ENCODE peak calls at places on chromosomes 16 and 17, in four cellular contexts. One of them, this sample, is unnamed.

GRCh38 chr16:58379736-58380135 is 12.5 kb upstream of the GINS3 start:
- DNase-seq in H1: no peak
- DNase-seq in GM12878: no peak
- DNase-seq in HepG2: no peak
- DNase-seq in this sample: no peak

GRCh38 chr17:61303334-61304096 is 96.1 kb upstream of the TBX2 start:
- DNase-seq in H1: no peak
- DNase-seq in HepG2: no peak
- DNase-seq in GM12878: no peak
- DNase-seq in this sample: no peak

GRCh38 chr17:74512624-74513084 is 18.6 kb downstream of the CD300LB start:
- DNase-seq in H1: no peak
- DNase-seq in GM12878: peak
- DNase-seq in HepG2: no peak
- DNase-seq in this sample: no peak

GRCh38 chr17:9987779-9988585 is 82.9 kb upstream of the RCVRN start:
- DNase-seq in HepG2: peak
- DNase-seq in GM12878: no peak
- DNase-seq in H1: peak
- DNase-seq in this sample: peak

GRCh38 chr17:31156326-31156725 is 61.5 kb downstream of the NF1 start:
- DNase-seq in HepG2: no peak
- DNase-seq in H1: no peak
- DNase-seq in GM12878: no peak
- DNase-seq in this sample: no peak

GRCh38 chr16:1823821-1824220 is 2.8 kb downstream of the HAGH start:
- DNase-seq in H1: peak
- DNase-seq in GM12878: no peak
- DNase-seq in HepG2: peak
- DNase-seq in this sample: no peak

GRCh38 chr17:69485126-69485724 is 70.7 kb downstream of the MAP2K6 start:
- DNase-seq in H1: no peak
- DNase-seq in HepG2: no peak
- DNase-seq in GM12878: no peak
- DNase-seq in this sample: no peak

GRCh38 chr17:67689534-67690177 is 28.1 kb upstream of the NOL11 start:
- DNase-seq in HepG2: peak
- DNase-seq in H1: no peak
- DNase-seq in GM12878: peak
- DNase-seq in this sample: peak

GRCh38 chr16:85363427-85363826 is 249.7 kb upstream of the GSE1 start:
- DNase-seq in H1: no peak
- DNase-seq in GM12878: no peak
- DNase-seq in HepG2: no peak
- DNase-seq in this sample: no peak

GRCh38 chr16:86593913-86594312 is 15.6 kb downstream of the FOXL1 start:
- DNase-seq in H1: no peak
- DNase-seq in GM12878: no peak
- DNase-seq in HepG2: no peak
- DNase-seq in this sample: no peak

DNA sequence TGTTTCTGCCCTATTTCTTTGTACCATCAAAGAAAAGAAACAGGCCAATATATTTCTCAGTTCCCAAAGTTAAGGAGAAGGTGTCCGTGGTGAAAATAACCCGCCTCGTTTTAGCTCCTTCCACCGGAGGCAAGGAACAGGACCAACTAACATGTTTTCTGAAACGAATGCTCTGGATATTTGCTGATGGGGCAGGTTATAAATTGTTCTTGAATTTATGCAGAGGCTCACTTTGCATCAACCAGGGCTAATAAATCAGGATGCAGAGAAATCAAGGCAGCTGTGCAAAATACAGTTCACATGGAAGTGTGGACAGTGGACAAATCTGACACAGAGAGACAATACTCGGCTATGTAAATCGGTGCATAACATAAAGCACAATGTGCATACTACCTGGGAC is 189.8 kb downstream of the GRIN2A start:
- DNase-seq in GM12878: no peak
- DNase-seq in H1: no peak
- DNase-seq in HepG2: no peak
- DNase-seq in this sample: no peak
- TF ChIP-seq SP1 in GM12878: no peak
- TF ChIP-seq SP1 in H1: no peak
- TF ChIP-seq SP1 in HepG2: no peak
- TF ChIP-seq SP1 in this sample: no peak

GRCh38 chr16:22075043-22075757 is 17.1 kb upstream of the VWA3A start:
- DNase-seq in HepG2: no peak
- DNase-seq in GM12878: no peak
- DNase-seq in H1: no peak
- DNase-seq in this sample: no peak
- TF ChIP-seq SUZ12 in HepG2: no peak
- TF ChIP-seq SUZ12 in GM12878: no peak
- TF ChIP-seq SUZ12 in H1: no peak
- TF ChIP-seq SUZ12 in this sample: no peak

GRCh38 chr17:6455321-6455705 is 11.1 kb downstream of the PIMREG start:
- DNase-seq in HepG2: no peak
- DNase-seq in H1: peak
- DNase-seq in GM12878: no peak
- DNase-seq in this sample: no peak
- TF ChIP-seq SP1 in HepG2: no peak
- TF ChIP-seq SP1 in H1: no peak
- TF ChIP-seq SP1 in GM12878: no peak
- TF ChIP-seq SP1 in this sample: no peak

GRCh38 chr17:40253565-40253964 is 34.1 kb upstream of the CDC6 start:
- DNase-seq in HepG2: no peak
- DNase-seq in H1: no peak
- DNase-seq in GM12878: no peak
- DNase-seq in this sample: no peak
- TF ChIP-seq SUZ12 in HepG2: no peak
- TF ChIP-seq SUZ12 in H1: no peak
- TF ChIP-seq SUZ12 in GM12878: no peak
- TF ChIP-seq SUZ12 in this sample: no peak

DNA sequence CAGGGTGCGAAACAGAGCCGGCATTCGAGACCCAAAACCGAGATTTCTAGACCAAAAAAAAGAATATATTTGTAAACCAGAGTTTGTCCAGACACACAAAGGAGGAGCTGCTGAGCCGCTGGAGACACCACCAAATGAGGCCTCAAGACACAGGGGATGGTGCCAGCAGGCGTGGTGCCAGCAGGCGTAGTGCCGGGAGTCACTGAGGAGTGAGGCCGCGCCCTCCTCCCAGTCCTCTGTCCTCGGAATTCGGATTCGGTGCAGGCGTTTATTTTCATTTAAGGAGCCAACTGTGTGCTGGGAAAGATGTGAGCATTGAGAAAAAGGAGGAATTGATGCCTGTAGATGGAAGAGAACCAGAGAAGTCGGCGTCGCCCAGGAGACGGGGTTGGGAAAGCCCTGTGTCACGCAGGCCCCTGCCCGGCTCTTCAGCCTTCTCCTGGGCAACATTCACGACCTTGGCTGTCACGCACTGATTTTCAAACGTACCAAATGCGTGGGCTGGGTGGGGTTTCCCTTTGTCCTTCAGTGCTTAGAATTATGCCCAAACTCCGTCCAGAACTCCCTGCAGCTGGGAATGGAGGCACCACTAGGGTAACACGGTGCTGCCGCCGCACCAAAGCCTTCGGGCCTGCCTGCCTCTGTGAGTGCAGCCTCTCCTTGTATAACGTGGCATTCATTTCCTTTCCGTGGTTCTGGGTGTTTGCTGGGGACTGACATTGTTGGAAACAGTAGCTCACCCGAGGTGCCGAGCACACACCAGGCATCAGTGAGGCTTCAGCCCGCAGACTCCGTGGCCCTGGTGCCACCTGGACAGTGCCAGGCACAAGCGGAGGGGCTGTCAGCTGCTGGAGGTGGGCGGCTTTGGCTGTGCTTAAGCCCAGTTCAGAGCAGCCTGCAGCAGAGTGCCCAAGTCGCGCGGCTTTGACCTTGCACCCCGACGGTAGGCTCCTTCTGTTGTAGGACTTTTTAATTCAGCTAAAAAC is 49.0 kb upstream of the CHMP6 start:
- DNase-seq in H1: no peak
- DNase-seq in HepG2: no peak
- DNase-seq in GM12878: no peak
- DNase-seq in this sample: no peak
- TF ChIP-seq SP1 in H1: no peak
- TF ChIP-seq SP1 in HepG2: no peak
- TF ChIP-seq SP1 in GM12878: no peak
- TF ChIP-seq SP1 in this sample: no peak

DNA sequence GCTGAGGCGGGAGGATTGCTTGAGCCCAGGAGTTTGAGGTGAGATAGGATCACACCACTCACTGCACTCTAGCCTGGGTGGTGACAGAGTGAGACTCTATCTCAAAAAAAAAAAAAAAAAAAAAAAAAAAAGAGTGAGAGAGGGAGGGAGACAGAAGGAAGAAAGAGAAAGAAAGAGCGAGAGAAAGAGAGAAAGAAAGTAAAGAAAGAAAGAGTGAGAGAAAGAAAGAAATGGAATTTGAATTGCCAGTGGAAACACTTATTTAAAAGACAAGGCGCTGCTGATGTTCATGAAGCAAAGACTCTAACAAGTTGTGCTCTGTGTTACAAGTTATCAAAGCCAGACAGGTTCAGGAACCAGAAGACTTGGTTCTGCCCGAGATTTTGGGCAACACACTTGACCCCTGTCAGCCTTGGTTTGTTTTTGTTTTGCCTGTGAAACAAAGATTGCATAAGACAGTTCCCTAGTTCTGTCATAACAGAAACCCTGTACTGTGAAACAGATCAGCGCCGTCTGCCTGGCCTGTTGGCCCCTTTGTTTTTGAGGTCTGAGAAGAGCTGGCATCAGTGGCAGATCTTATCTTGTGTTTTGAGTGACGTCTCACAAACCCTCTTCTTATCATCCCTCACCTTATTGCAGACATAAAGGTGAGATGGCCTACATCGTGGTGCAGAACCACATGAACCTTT is 55.4 kb upstream of the ENDOV start:
- DNase-seq in HepG2: no peak
- DNase-seq in H1: no peak
- DNase-seq in GM12878: no peak
- DNase-seq in this sample: no peak
- TF ChIP-seq SUZ12 in HepG2: no peak
- TF ChIP-seq SUZ12 in H1: no peak
- TF ChIP-seq SUZ12 in GM12878: no peak
- TF ChIP-seq SUZ12 in this sample: no peak

DNA sequence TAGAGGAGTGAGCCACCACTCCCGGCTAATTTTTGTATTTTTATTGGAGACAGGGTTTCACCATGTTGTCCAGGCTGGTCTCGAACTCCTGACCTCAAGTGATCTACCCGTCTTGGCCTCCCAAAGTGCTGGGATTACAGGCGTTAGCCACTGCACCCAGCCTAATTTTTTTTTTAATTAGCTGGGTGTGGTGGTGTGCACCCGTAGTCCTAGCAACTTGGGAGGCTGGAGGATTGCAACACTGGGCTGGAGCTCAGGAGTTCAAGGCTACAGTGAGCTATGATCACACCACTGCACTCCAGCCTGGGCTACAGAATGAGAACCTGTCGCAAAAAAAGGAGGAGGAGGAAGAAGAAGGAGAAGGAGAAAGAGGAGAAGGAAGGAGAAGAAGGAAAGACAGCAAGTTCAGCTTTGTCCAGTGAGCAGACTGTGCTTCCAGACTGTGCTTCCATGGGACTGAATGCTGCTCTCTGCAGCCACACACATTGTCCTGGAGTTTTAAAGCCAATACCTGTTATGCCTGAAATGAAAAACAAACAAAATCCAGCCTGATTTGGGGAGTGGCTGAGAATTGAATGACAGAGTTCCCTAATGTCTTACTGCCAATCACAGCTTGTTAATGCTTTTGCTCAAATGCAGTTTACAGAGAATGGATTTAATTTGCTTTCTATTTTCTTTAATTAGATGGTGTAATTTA is 2.8 kb upstream of the TNFRSF13B start:
- DNase-seq in HepG2: no peak
- DNase-seq in H1: peak
- DNase-seq in GM12878: no peak
- DNase-seq in this sample: no peak
- TF ChIP-seq SP1 in HepG2: no peak
- TF ChIP-seq SP1 in H1: no peak
- TF ChIP-seq SP1 in GM12878: no peak
- TF ChIP-seq SP1 in this sample: no peak

GRCh38 chr17:80035937-80036714 is at the start of gene CCDC40:
- DNase-seq in GM12878: no peak
- DNase-seq in H1: peak
- DNase-seq in HepG2: peak
- DNase-seq in this sample: peak

GRCh38 chr17:80034654-80034976 is 1.1 kb downstream of the TBC1D16 start:
- DNase-seq in H1: no peak
- DNase-seq in GM12878: no peak
- DNase-seq in HepG2: no peak
- DNase-seq in this sample: no peak

GRCh38 chr17:80034977-80035686 is 540 bp downstream of the TBC1D16 start:
- DNase-seq in HepG2: no peak
- DNase-seq in GM12878: no peak
- DNase-seq in H1: peak
- DNase-seq in this sample: no peak

GRCh38 chr17:80035687-80035936 is at the start of gene TBC1D16:
- DNase-seq in HepG2: no peak
- DNase-seq in GM12878: no peak
- DNase-seq in H1: no peak
- DNase-seq in this sample: no peak

DNA sequence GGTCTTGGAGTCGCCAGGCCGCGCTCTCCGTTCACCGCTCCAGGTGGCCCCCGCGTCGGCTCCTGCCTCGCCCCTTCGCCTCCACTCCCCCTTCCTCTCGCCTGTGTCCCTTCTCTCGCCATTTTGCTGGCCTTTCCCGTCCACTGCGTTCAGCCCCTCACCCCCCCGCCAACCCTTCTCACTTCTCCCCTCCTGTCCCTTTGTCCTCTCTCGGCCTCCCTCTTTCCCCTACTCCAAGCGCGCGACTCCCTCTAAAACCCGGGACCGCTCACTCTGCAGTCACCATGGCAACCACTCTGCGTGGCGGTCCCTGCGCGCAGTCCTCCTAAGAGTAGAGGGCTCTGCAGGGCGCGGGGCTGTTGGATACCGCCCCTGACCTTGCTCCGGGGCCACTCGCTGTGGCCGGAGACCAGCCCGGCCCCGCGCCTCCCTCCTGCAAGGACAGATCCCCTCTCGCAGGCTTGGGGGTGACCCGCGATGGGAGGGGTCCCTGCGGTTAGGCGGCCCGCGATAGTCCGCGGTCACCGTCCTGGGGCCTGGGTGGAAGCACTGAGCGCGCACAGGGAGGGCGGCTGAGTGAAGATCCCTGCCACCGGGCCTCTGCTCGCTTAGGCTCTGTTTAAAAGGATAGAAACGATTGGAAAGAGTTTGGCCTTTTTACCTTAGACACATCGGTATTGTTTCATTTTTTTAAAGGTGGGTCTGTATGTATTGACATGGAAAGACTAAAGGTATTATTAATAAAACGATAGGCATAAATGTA is 454 bp downstream of the CCDC40 start:
- DNase-seq in GM12878: no peak
- DNase-seq in HepG2: peak
- DNase-seq in H1: peak
- DNase-seq in this sample: peak
- TF ChIP-seq SUZ12 in GM12878: no peak
- TF ChIP-seq SUZ12 in HepG2: no peak
- TF ChIP-seq SUZ12 in H1: no peak
- TF ChIP-seq SUZ12 in this sample: no peak